ENCODE peak calls at places on chromosomes 13 and 19, in six cellular contexts. A is activated T-cell treated with anti-CD3 and anti-CD28 coated beads, Interleukin-2, amount 50 U/mL, for 72 hours; B is ELR; C is cardiac muscle cell; O is NCI-H1105; S is Calu3. E is an unnamed sample.

GRCh38 chr13:21885714-21886224 is 214.9 kb downstream of the FGF9 start:
- DNase-seq in O (no peak), S (no peak), C (no peak), B (no peak), A (no peak), E (no peak)

GRCh38 chr19:14059093-14059480 is 2.8 kb downstream of the PALM3 start:
- DNase-seq in O (no peak), A (peak), B (peak), C (peak), S (no peak), E (no peak)

GRCh38 chr19:2887391-2887914 is 13.3 kb upstream of the ZNF57 start:
- DNase-seq in B (peak), C (peak), O (peak), A (no peak), S (peak), E (peak)

GRCh38 chr13:65597839-65598818 is 1632.0 kb downstream of the PCDH9 start:
- DNase-seq in C (no peak), S (no peak), B (peak), A (no peak), O (no peak), E (no peak)

GRCh38 chr13:66805657-66806056 is 424.5 kb downstream of the PCDH9 start:
- DNase-seq in B (peak), C (no peak), O (peak), S (no peak), A (no peak), E (no peak)

GRCh38 chr13:28322256-28322895 is 172.6 kb downstream of the FLT1 start:
- DNase-seq in A (no peak), C (no peak), S (no peak), O (no peak), B (peak), E (no peak)

GRCh38 chr19:31981545-31981944 is 363.9 kb upstream of the ZNF507 start:
- DNase-seq in O (no peak), B (no peak), S (no peak), C (no peak), A (no peak), E (no peak)

GRCh38 chr13:25753976-25754375 is 297.8 kb downstream of the SHISA2 start:
- DNase-seq in C (no peak), S (no peak), O (no peak), B (no peak), A (no peak), E (no peak)

GRCh38 chr19:47610902-47611301 is 2.0 kb downstream of the BICRA start:
- DNase-seq in A (no peak), S (no peak), C (no peak), O (no peak), B (no peak), E (no peak)

E was measured in Caco-2.